ENCODE peak calls at places on chromosome 16, in four cellular contexts. U is CD4-positive, alpha-beta T cell; E is activated CD4-positive, alpha-beta T cell treated with anti-CD3 and anti-CD28 coated beads, Interleukin-2, amount 10 ng/mL, durations not matched to agents 7 days and 5 days; H is A549. Z is an unnamed sample.

GRCh38 chr16:75087040-75087979 is 29.3 kb downstream of the LDHD start:
- DNase-seq in U (no peak), E (no peak), H (no peak), Z (no peak)

GRCh38 chr16:27224271-27224737 is 21.0 kb downstream of the KDM8 start:
- DNase-seq in U (no peak), E (no peak), H (no peak), Z (no peak)

GRCh38 chr16:4760221-4760910 is 6.6 kb downstream of the ZNF500 start:
- DNase-seq in U (no peak), E (no peak), H (no peak), Z (no peak)

GRCh38 chr16:66605177-66605999 is 884 bp downstream of the CMTM3 start:
- DNase-seq in U (no peak), E (peak), H (peak), Z (no peak)

GRCh38 chr16:4381935-4382794 is 10.5 kb downstream of the VASN start:
- DNase-seq in U (no peak), E (no peak), H (no peak), Z (no peak)

GRCh38 chr16:88382491-88383400 is at the start of gene ZNF469:
- DNase-seq in U (no peak), E (no peak), H (peak), Z (no peak)

GRCh38 chr16:27320261-27321012 is 6.7 kb downstream of the IL4R start:
- DNase-seq in U (no peak), E (no peak), H (no peak), Z (no peak)

GRCh38 chr16:79170565-79171242 is 429.8 kb downstream of the MAF start:
- DNase-seq in U (no peak), E (no peak), H (no peak), Z (no peak)

GRCh38 chr16:66412182-66412581 is 14.9 kb upstream of the BEAN1 start:
- DNase-seq in U (no peak), E (no peak), H (no peak), Z (no peak)

GRCh38 chr16:4862639-4863038 is 15.4 kb downstream of the UBN1 start:
- DNase-seq in U (no peak), E (no peak), H (no peak), Z (no peak)

Z was measured in activated T-helper 1 cell treated with anti-CD3 and anti-CD28 coated beads, Interleukin-2, amount 50 U/mL, for 16 hours.